ENCODE peak calls at places on chromosomes 4 and X, in eight cellular contexts. E is AG09319, I is pancreas, Y is GM12865, K is fibroblast of the aortic adventitia, X is endothelial cell, Z is left lung, U is cardiac fibroblast. P is an unnamed sample.

GRCh38 chrX:119618439-119618838 is 12.2 kb upstream of the NKRF start:
- DNase-seq in Z (peak; percentile 74), I (no peak), E (no peak), X (no peak), K (no peak), Y (peak; percentile 42), U (no peak), P (peak; percentile 57)

GRCh38 chr4:25103423-25103822 is 56.8 kb downstream of the SEPSECS start:
- DNase-seq in X (no peak), Z (no peak), U (no peak), K (peak; percentile 21), E (no peak), Y (no peak), I (peak; percentile 14), P (no peak)

GRCh38 chr4:14857475-14857874 is 144.8 kb upstream of the CPEB2 start:
- DNase-seq in X (no peak), U (no peak), Y (no peak), E (no peak), I (no peak), Z (no peak), K (no peak), P (no peak)

GRCh38 chr4:10554694-10555093 is 97.5 kb upstream of the ZNF518B start:
- DNase-seq in E (peak; percentile 5), U (peak; percentile 73), I (peak; percentile 11), K (peak; percentile 83), Y (peak; percentile 62), X (peak; percentile 67), Z (no peak), P (no peak)

GRCh38 chrX:154401918-154402621 is 3.9 kb downstream of the RPL10 start:
- DNase-seq in Y (peak; percentile 42), Z (no peak), U (peak; percentile 30), I (no peak), E (no peak), X (no peak), K (peak; percentile 26), P (no peak)

GRCh38 chrX:14697453-14697852 is 168.1 kb downstream of the GLRA2 start:
- DNase-seq in U (peak; percentile 25), K (no peak), X (peak; percentile 42), Z (no peak), I (peak; percentile 1), Y (peak; percentile 40), E (no peak), P (no peak)

GRCh38 chr4:72112514-72113156 is 80.8 kb downstream of the NPFFR2 start:
- DNase-seq in U (peak; percentile 89), K (peak; percentile 17), Y (peak; percentile 77), X (no peak), E (no peak), I (no peak), Z (no peak), P (no peak)

GRCh38 chrX:18873836-18874235 is 110.1 kb downstream of the PHKA2 start:
- DNase-seq in K (no peak), Y (no peak), Z (no peak), E (no peak), U (no peak), X (no peak), I (no peak), P (no peak)

GRCh38 chr4:44256414-44256813 is 192.2 kb downstream of the KCTD8 start:
- DNase-seq in X (no peak), Z (no peak), I (no peak), K (no peak), U (peak; percentile 1), Y (no peak), E (no peak), P (no peak)

GRCh38 chrX:29604381-29604780 is 611.0 kb upstream of the MAGEB2 start:
- DNase-seq in U (no peak), I (no peak), Y (no peak), X (no peak), K (no peak), Z (no peak), E (no peak), P (no peak)

GRCh38 chr4:83124079-83124780 is 9.7 kb upstream of the PLAC8 start:
- DNase-seq in U (peak; percentile 40), K (no peak), Y (peak; percentile 15), X (no peak), E (no peak), Z (no peak), I (no peak), P (peak; percentile 57)

GRCh38 chr4:127236875-127237274 is 395.9 kb upstream of the INTU start:
- DNase-seq in Z (no peak), U (no peak), E (peak; percentile 67), Y (no peak), K (no peak), I (no peak), X (no peak), P (no peak)

GRCh38 chrX:12894074-12894691 is 12.2 kb upstream of the TLR8 start:
- DNase-seq in E (no peak), X (peak; percentile 16), I (no peak), U (peak; percentile 35), Z (no peak), K (peak; percentile 37), Y (peak; percentile 71), P (no peak)

GRCh38 chr4:32268949-32269348 is 1548.8 kb downstream of the PCDH7 start:
- DNase-seq in I (no peak), E (no peak), U (peak; percentile 5), K (peak; percentile 44), Y (no peak), X (no peak), Z (no peak), P (no peak)

GRCh38 chr4:75990129-75990528 is 616 bp downstream of the SDAD1 start:
- DNase-seq in K (peak; percentile 16), U (peak; percentile 14), X (peak; percentile 6), I (no peak), Z (no peak), Y (peak; percentile 6), E (no peak), P (no peak)

GRCh38 chrX:15087747-15088146 is 182.1 kb downstream of the ASB9 start:
- DNase-seq in I (no peak), E (no peak), Y (no peak), X (no peak), U (no peak), Z (no peak), K (no peak), P (no peak)

GRCh38 chrX:23855569-23855968 is 52.2 kb downstream of the APOO start:
- DNase-seq in U (no peak), E (no peak), Y (no peak), X (no peak), I (no peak), Z (no peak), K (no peak), P (no peak)

GRCh38 chr4:101262683-101263082 is 84.6 kb downstream of the PPP3CA start:
- DNase-seq in Y (peak; percentile 11), E (no peak), I (no peak), U (no peak), X (no peak), K (no peak), Z (no peak), P (no peak)
- TF ChIP-seq CTCF in Y (no peak), E (no peak), I (no peak), U (no peak), X (no peak), K (no peak), Z (no peak), P (no peak)

GRCh38 chrX:101265869-101266428 is 25.2 kb downstream of the TAF7L start:
- DNase-seq in I (no peak), E (no peak), K (peak; percentile 33), U (peak; percentile 83), Z (no peak), Y (no peak), X (no peak), P (no peak)

GRCh38 chrX:101260435-101260834 is 30.7 kb downstream of the TAF7L start:
- DNase-seq in X (peak; percentile 22), U (peak; percentile 25), Z (no peak), Y (peak; percentile 0), E (no peak), K (peak; percentile 9), I (no peak), P (no peak)

GRCh38 chrX:101258260-101258581 is 32.9 kb downstream of the TAF7L start:
- DNase-seq in K (no peak), I (no peak), U (no peak), Y (no peak), E (no peak), Z (no peak), X (no peak), P (no peak)

GRCh38 chrX:101262590-101262989 is 28.5 kb downstream of the TAF7L start:
- DNase-seq in E (no peak), K (no peak), Y (no peak), I (no peak), U (no peak), Z (no peak), X (no peak), P (no peak)

DNA sequence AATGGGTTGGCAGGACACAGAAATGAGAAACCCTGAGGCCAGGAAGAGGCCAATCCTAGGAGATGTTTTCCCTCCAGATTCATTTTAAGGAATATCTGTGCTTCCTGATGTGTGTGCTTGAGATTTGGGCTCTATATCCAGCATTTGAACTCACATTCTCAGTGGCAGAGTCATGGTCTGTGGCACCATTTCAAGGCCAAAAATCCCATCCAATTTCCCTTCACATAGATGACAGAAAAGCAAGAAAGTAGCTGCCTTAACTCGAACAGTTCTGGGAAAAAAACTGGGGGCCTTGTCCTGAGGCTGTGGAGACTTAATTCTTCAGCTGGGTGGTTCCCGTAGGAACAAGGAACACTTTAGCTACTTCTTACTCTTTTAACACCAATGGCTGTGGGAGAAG is 27.4 kb downstream of the TAF7L start:
- DNase-seq in E (no peak), U (no peak), K (peak; percentile 63), I (no peak), Y (no peak), Z (no peak), X (no peak), P (no peak)
- TF ChIP-seq CTCF in E (no peak), U (no peak), K (no peak), I (no peak), Y (no peak), Z (no peak), X (no peak), P (no peak)

DNA sequence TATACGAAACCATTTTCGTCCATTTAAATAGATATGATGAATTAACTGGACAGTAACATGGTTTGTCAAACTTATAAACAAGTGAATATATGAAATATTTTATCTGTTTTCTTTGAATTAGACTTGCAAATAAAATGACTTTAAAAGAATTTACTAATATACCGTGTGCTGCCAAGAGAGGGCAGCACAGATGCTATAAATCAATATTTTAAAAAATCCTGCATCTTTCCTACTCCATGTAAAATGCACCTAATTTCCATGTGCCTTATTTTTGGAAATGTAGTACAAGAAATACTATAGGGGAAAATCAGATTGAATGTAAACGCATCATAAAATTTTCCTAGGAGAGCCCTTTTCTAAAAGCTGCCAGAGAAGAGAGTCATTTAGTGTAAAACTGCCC is 62.2 kb downstream of the PRKX start:
- DNase-seq in K (peak; percentile 63), Y (peak; percentile 18), Z (no peak), I (no peak), E (peak; percentile 14), X (no peak), U (peak; percentile 56), P (no peak)
- TF ChIP-seq CTCF in K (peak; percentile 46), Y (peak; percentile 24), Z (peak; percentile 37), I (peak; percentile 14), E (peak; percentile 45), X (peak; percentile 66), U (peak; percentile 31), P (peak; percentile 71)

GRCh38 chr4:106136777-106137331 is 179.2 kb downstream of the TBCK start:
- DNase-seq in K (no peak), U (no peak), E (no peak), X (no peak), Z (no peak), Y (no peak), I (no peak), P (no peak)

GRCh38 chr4:106142616-106143015 is 173.4 kb downstream of the TBCK start:
- DNase-seq in E (no peak), X (no peak), K (no peak), I (no peak), Y (no peak), U (no peak), Z (no peak), P (no peak)

GRCh38 chr4:106140601-106141000 is 175.4 kb downstream of the TBCK start:
- DNase-seq in I (no peak), X (no peak), U (peak; percentile 4), E (no peak), K (peak; percentile 2), Z (no peak), Y (peak; percentile 9), P (no peak)
- TF ChIP-seq CTCF in I (no peak), X (no peak), U (no peak), E (peak; percentile 2), K (no peak), Z (no peak), Y (no peak), P (no peak)

P was measured in CD14-positive monocyte.